ENCODE peak calls at places on chromosome 20, in six cellular contexts. E is HCEC 1CT; P is body of pancreas; O is cerebellar cortex; J is RPMI8226; L is effector CD8-positive, alpha-beta T cell. G is an unnamed sample.

GRCh38 chr20:60823001-60823649 is 428.9 kb upstream of the CDH4 start:
- DNase-seq in E (no peak), P (no peak), O (no peak), J (no peak), L (no peak), G (no peak)

GRCh38 chr20:46396052-46396451 is 10.4 kb downstream of the ELMO2 start:
- DNase-seq in E (no peak), P (no peak), O (no peak), J (no peak), L (no peak), G (no peak)

GRCh38 chr20:3692706-3693294 is 11.0 kb upstream of the ADAM33 start:
- DNase-seq in E (no peak), P (no peak), O (no peak), J (no peak), L (no peak), G (no peak)

GRCh38 chr20:25090492-25091429 is 8.8 kb upstream of the VSX1 start:
- DNase-seq in E (no peak), P (peak; percentile 22), O (peak; percentile 37), J (peak; percentile 98), L (peak; percentile 35), G (peak; percentile 38)

GRCh38 chr20:63707558-63708300 is at the start of the genes ARFRP1 and ZGPAT:
- DNase-seq in E (peak; percentile 90), P (peak; percentile 89), O (peak; percentile 78), J (peak; percentile 93), L (peak; percentile 64), G (peak; percentile 76)

GRCh38 chr20:47368301-47368700 is 11.8 kb upstream of the ZMYND8 start:
- DNase-seq in E (no peak), P (no peak), O (no peak), J (no peak), L (no peak), G (no peak)

GRCh38 chr20:50911030-50911429 is 20.2 kb downstream of the ADNP start:
- DNase-seq in E (peak; percentile 81), P (no peak), O (no peak), J (no peak), L (no peak), G (no peak)

GRCh38 chr20:49245921-49246740 is 26.9 kb downstream of the DDX27 start:
- DNase-seq in E (peak; percentile 66), P (peak; percentile 38), O (peak; percentile 63), J (peak; percentile 53), L (no peak), G (peak; percentile 41)

GRCh38 chr20:63081831-63082230 is 75.1 kb upstream of the BHLHE23 start:
- DNase-seq in E (no peak), P (no peak), O (no peak), J (no peak), L (no peak), G (no peak)

GRCh38 chr20:20295621-20296498 is 72.0 kb upstream of the INSM1 start:
- DNase-seq in E (no peak), P (no peak), O (no peak), J (no peak), L (no peak), G (peak; percentile 25)

GRCh38 chr20:50187403-50188051 is 3.1 kb upstream of the CEBPB start:
- DNase-seq in E (peak; percentile 48), P (peak; percentile 32), O (no peak), J (no peak), L (no peak), G (no peak)

GRCh38 chr20:51026317-51026716 is 3.4 kb upstream of the KCNG1 start:
- DNase-seq in E (no peak), P (no peak), O (no peak), J (no peak), L (no peak), G (no peak)

GRCh38 chr20:24502184-24502583 is 32.8 kb downstream of the SYNDIG1 start:
- DNase-seq in E (no peak), P (peak; percentile 38), O (peak; percentile 88), J (no peak), L (no peak), G (peak; percentile 78)

GRCh38 chr20:32474967-32475819 is 109.9 kb downstream of the NOL4L start:
- DNase-seq in E (peak; percentile 92), P (peak; percentile 86), O (peak; percentile 42), J (peak; percentile 23), L (no peak), G (peak; percentile 97)

GRCh38 chr20:15675151-15675550 is 898.1 kb downstream of the KIF16B start:
- DNase-seq in E (no peak), P (no peak), O (no peak), J (no peak), L (no peak), G (no peak)

GRCh38 chr20:845226-845868 is 11.8 kb downstream of the FAM110A start:
- DNase-seq in E (no peak), P (no peak), O (no peak), J (no peak), L (no peak), G (no peak)

GRCh38 chr20:19308151-19308550 is 95.7 kb downstream of the SLC24A3 start:
- DNase-seq in E (no peak), P (no peak), O (no peak), J (no peak), L (no peak), G (no peak)

GRCh38 chr20:35953411-35954199 is 697 bp downstream of the SCAND1 start:
- DNase-seq in E (peak; percentile 36), P (peak; percentile 56), O (peak; percentile 15), J (peak; percentile 55), L (peak; percentile 56), G (no peak)

GRCh38 chr20:22681591-22682248 is 97.3 kb upstream of the FOXA2 start:
- DNase-seq in E (no peak), P (no peak), O (no peak), J (no peak), L (no peak), G (no peak)

GRCh38 chr20:7790189-7790588 is 150.1 kb downstream of the HAO1 start:
- DNase-seq in E (peak; percentile 27), P (no peak), O (peak; percentile 30), J (peak; percentile 23), L (no peak), G (peak; percentile 82)

GRCh38 chr20:25006431-25007167 is 14.0 kb upstream of the APMAP start:
- DNase-seq in E (no peak), P (no peak), O (no peak), J (no peak), L (no peak), G (no peak)

GRCh38 chr20:34637245-34638185 is 39.4 kb downstream of the PIGU start:
- DNase-seq in E (peak; percentile 86), P (peak; percentile 51), O (no peak), J (no peak), L (no peak), G (no peak)

GRCh38 chr20:24911461-24911860 is 37.6 kb upstream of the CST7 start:
- DNase-seq in E (no peak), P (no peak), O (no peak), J (no peak), L (no peak), G (no peak)

GRCh38 chr20:31722388-31723281 is at the start of gene BCL2L1:
- DNase-seq in E (peak; percentile 84), P (peak; percentile 89), O (peak; percentile 79), J (peak; percentile 87), L (peak; percentile 41), G (peak; percentile 81)

GRCh38 chr20:19212524-19213502 is at the start of gene SLC24A3:
- DNase-seq in E (peak; percentile 59), P (peak; percentile 64), O (peak; percentile 21), J (peak; percentile 67), L (no peak), G (no peak)